ENCODE peak calls at places on chromosome 21, in eight cellular contexts. L is psoas muscle; B is mesothelial cell of epicardium; C is NCI-H1694; V is activated T-cell treated with anti-CD3 and anti-CD28 coated beads, Interleukin-2, amount 50 U/mL, for 72 hours; P is stimulated activated CD8-positive, alpha-beta memory T cell treated with anti-CD3 and anti-CD28 coated beads, Interleukin-7, amount 100 ng/mL, for 48 hours; U is effector memory CD8-positive, alpha-beta T cell; A is endothelial cell. N is an unnamed sample.
A peak's percentile ranks its signal among the peaks of the same experiment; 100 is the strongest.

GRCh38 chr21:41900401-41900800 is 21.3 kb upstream of the PRDM15 start:
- DNase-seq in A (no peak), B (no peak), U (no peak), V (no peak), P (no peak), C (no peak), L (no peak), N (no peak)

GRCh38 chr21:43820466-43820865 is 31.1 kb downstream of the RRP1 start:
- DNase-seq in U (no peak), B (no peak), A (no peak), V (no peak), C (no peak), P (no peak), L (no peak), N (no peak)

GRCh38 chr21:36706951-36707762 is 8.2 kb downstream of the SIM2 start:
- DNase-seq in A (peak; percentile 42), V (peak; percentile 26), C (no peak), B (no peak), L (no peak), U (no peak), P (no peak), N (no peak)

GRCh38 chr21:26072891-26073615 is 97.5 kb downstream of the APP start:
- DNase-seq in P (no peak), V (no peak), A (no peak), L (no peak), C (no peak), U (no peak), B (no peak), N (no peak)

GRCh38 chr21:41886331-41886730 is 7.2 kb upstream of the PRDM15 start:
- DNase-seq in C (no peak), U (no peak), A (no peak), P (no peak), B (no peak), V (no peak), L (no peak), N (no peak)

GRCh38 chr21:21971384-21971783 is 973.2 kb downstream of the NCAM2 start:
- DNase-seq in P (no peak), B (no peak), C (no peak), L (no peak), A (no peak), V (no peak), U (no peak), N (no peak)

GRCh38 chr21:34886554-34887385 is 162.3 kb downstream of the RUNX1 start:
- DNase-seq in U (no peak), A (peak; percentile 32), L (peak; percentile 35), B (no peak), V (peak; percentile 59), C (no peak), P (no peak), N (no peak)

GRCh38 chr21:45013271-45013841 is 61.0 kb upstream of the ADARB1 start:
- DNase-seq in A (no peak), U (no peak), V (no peak), P (no peak), C (no peak), B (no peak), L (peak; percentile 12), N (no peak)

GRCh38 chr21:38503588-38503987 is 5.3 kb upstream of the ERG start:
- DNase-seq in L (no peak), A (peak; percentile 34), P (no peak), C (no peak), B (no peak), U (no peak), V (no peak), N (no peak)

GRCh38 chr21:35511298-35512162 is 462.4 kb upstream of the RUNX1 start:
- DNase-seq in P (no peak), V (no peak), B (no peak), A (no peak), C (no peak), U (no peak), L (no peak), N (no peak)

GRCh38 chr21:40819262-40819661 is 27.7 kb downstream of the DSCAM start:
- DNase-seq in B (no peak), U (no peak), A (no peak), P (no peak), V (no peak), C (no peak), L (no peak), N (no peak)

GRCh38 chr21:20519076-20519475 is 479.1 kb upstream of the NCAM2 start:
- DNase-seq in L (no peak), A (no peak), U (no peak), B (no peak), C (no peak), V (no peak), P (no peak), N (no peak)

GRCh38 chr21:33125981-33126380 is 56.0 kb downstream of the OLIG1 start:
- DNase-seq in U (no peak), L (no peak), P (no peak), A (no peak), V (no peak), C (no peak), B (no peak), N (no peak)

GRCh38 chr21:30426732-30427131 is 1.0 kb upstream of the KRTAP13-3 start:
- DNase-seq in C (no peak), P (no peak), U (no peak), L (no peak), A (no peak), V (no peak), B (no peak), N (no peak)

GRCh38 chr21:42724226-42724920 is 71.0 kb downstream of the PDE9A start:
- DNase-seq in P (no peak), V (no peak), U (no peak), B (no peak), A (no peak), L (no peak), C (no peak), N (no peak)

GRCh38 chr21:45004059-45004422 is 64.2 kb downstream of the SLX9 start:
- DNase-seq in V (no peak), B (no peak), P (no peak), L (no peak), A (no peak), U (no peak), C (no peak), N (no peak)

GRCh38 chr21:32257952-32258785 is 20.7 kb downstream of the MIS18A start:
- DNase-seq in A (peak; percentile 73), V (peak; percentile 50), U (no peak), P (no peak), B (peak; percentile 45), L (peak; percentile 60), C (peak; percentile 90), N (peak; percentile 10)

GRCh38 chr21:37866027-37866426 is 50.2 kb downstream of the KCNJ6 start:
- DNase-seq in U (no peak), C (no peak), B (no peak), P (no peak), L (no peak), A (no peak), V (no peak), N (no peak)

GRCh38 chr21:39564200-39564599 is 48.5 kb upstream of the B3GALT5 start:
- DNase-seq in B (no peak), L (no peak), P (no peak), A (no peak), V (no peak), C (peak; percentile 38), U (no peak), N (no peak)

GRCh38 chr21:46116846-46117585 is 19.1 kb downstream of the COL6A2 start:
- DNase-seq in U (no peak), B (peak; percentile 3), V (no peak), C (no peak), A (peak; percentile 2), P (no peak), L (no peak), N (no peak)

GRCh38 chr21:42678618-42679295 is 25.3 kb downstream of the PDE9A start:
- DNase-seq in C (no peak), U (no peak), V (no peak), A (no peak), B (no peak), L (no peak), P (no peak), N (no peak)

GRCh38 chr21:46079357-46080170 is 18.3 kb upstream of the COL6A2 start:
- DNase-seq in A (no peak), U (no peak), P (no peak), L (peak; percentile 63), V (no peak), B (no peak), C (no peak), N (no peak)

GRCh38 chr21:45366931-45367401 is 38.0 kb upstream of the COL18A1 start:
- DNase-seq in P (no peak), A (no peak), B (no peak), L (peak; percentile 73), C (no peak), U (no peak), V (no peak), N (no peak)

GRCh38 chr21:21366277-21366676 is 368.1 kb downstream of the NCAM2 start:
- DNase-seq in V (no peak), C (no peak), P (no peak), A (no peak), L (no peak), B (no peak), U (no peak), N (no peak)

GRCh38 chr21:40512590-40512989 is 334.4 kb downstream of the DSCAM start:
- DNase-seq in L (no peak), B (no peak), V (peak; percentile 6), U (no peak), P (no peak), A (no peak), C (no peak), N (no peak)

GRCh38 chr21:42066521-42066920 is 4.6 kb upstream of the UMODL1 start:
- DNase-seq in B (no peak), A (no peak), C (no peak), P (no peak), L (no peak), V (no peak), U (no peak), N (no peak)

GRCh38 chr21:37224861-37225260 is 42.3 kb downstream of the VPS26C start:
- DNase-seq in V (no peak), B (no peak), C (no peak), U (peak; percentile 13), P (no peak), L (no peak), A (no peak), N (no peak)

GRCh38 chr21:14119038-14119437 is 91.7 kb downstream of the LIPI start:
- DNase-seq in P (no peak), C (no peak), U (no peak), B (no peak), A (no peak), L (no peak), V (no peak), N (no peak)

GRCh38 chr21:42289926-42290325 is 25.3 kb downstream of the TFF3 start:
- DNase-seq in V (no peak), L (no peak), A (no peak), C (no peak), B (no peak), P (no peak), U (no peak), N (no peak)

N was measured in central memory CD4-positive, alpha-beta T cell.